ENCODE peak calls at places on chromosomes 6 and 20, in nine cellular contexts. I, Z, T, D, W, R, H, F and L are unnamed samples.

GRCh38 chr6:157823523-157824370 is 701 bp downstream of the SNX9 start:
- DNase-seq in I (peak; percentile 61), Z (peak; percentile 58), T (peak; percentile 65), D (peak; percentile 66), W (peak; percentile 35), R (peak; percentile 60), H (peak; percentile 70), F (peak; percentile 79), L (peak; percentile 75)

GRCh38 chr6:169839898-169840631 is 88.6 kb downstream of the ERMARD start:
- DNase-seq in I (no peak), Z (no peak), T (peak; percentile 21), D (peak; percentile 17), W (no peak), R (no peak), H (no peak), F (peak; percentile 8), L (no peak)

GRCh38 chr6:146315321-146316254 is 228.0 kb upstream of the RAB32 start:
- DNase-seq in I (no peak), Z (no peak), T (no peak), D (no peak), W (no peak), R (no peak), H (no peak), F (no peak), L (no peak)

GRCh38 chr6:29563435-29563834 is 3.9 kb upstream of the UBD start:
- DNase-seq in I (no peak), Z (no peak), T (no peak), D (no peak), W (no peak), R (no peak), H (no peak), F (no peak), L (no peak)

GRCh38 chr6:135962731-135963130 is 111.2 kb downstream of the PDE7B start:
- DNase-seq in I (no peak), Z (peak; percentile 17), T (no peak), D (no peak), W (no peak), R (no peak), H (no peak), F (no peak), L (no peak)

GRCh38 chr6:3022765-3023662 is 23.3 kb downstream of the NQO2 start:
- DNase-seq in I (no peak), Z (no peak), T (no peak), D (no peak), W (peak; percentile 56), R (peak; percentile 16), H (no peak), F (no peak), L (no peak)

GRCh38 chr6:79438015-79438414 is 99.2 kb downstream of the LCA5 start:
- DNase-seq in I (no peak), Z (peak; percentile 27), T (no peak), D (no peak), W (no peak), R (no peak), H (no peak), F (no peak), L (no peak)

GRCh38 chr6:81808834-81809598 is 56.5 kb upstream of the TENT5A start:
- DNase-seq in I (peak; percentile 45), Z (no peak), T (no peak), D (no peak), W (no peak), R (no peak), H (no peak), F (no peak), L (no peak)

GRCh38 chr20:49615401-49616153 is 47.6 kb upstream of the PTGIS start:
- DNase-seq in I (no peak), Z (no peak), T (peak; percentile 81), D (no peak), W (no peak), R (peak; percentile 93), H (no peak), F (no peak), L (peak; percentile 67)

GRCh38 chr20:61350500-61351250 is 98.6 kb downstream of the CDH4 start:
- DNase-seq in I (no peak), Z (no peak), T (no peak), D (no peak), W (no peak), R (no peak), H (no peak), F (no peak), L (no peak)

GRCh38 chr6:155366325-155366724 is 52.0 kb upstream of the TFB1M start:
- DNase-seq in I (no peak), Z (no peak), T (no peak), D (no peak), W (no peak), R (no peak), H (no peak), F (no peak), L (no peak)

GRCh38 chr20:51326241-51326819 is 216.2 kb downstream of the NFATC2 start:
- DNase-seq in I (no peak), Z (peak; percentile 28), T (peak; percentile 63), D (peak; percentile 79), W (peak; percentile 32), R (peak; percentile 73), H (peak; percentile 22), F (peak; percentile 52), L (peak; percentile 44)
- TF ChIP-seq CTCF in I (no peak), Z (peak; percentile 25), T (peak; percentile 54), D (peak; percentile 92), W (peak; percentile 29), R (peak; percentile 54), H (peak; percentile 74), F (peak; percentile 52), L (peak; percentile 61)

DNA sequence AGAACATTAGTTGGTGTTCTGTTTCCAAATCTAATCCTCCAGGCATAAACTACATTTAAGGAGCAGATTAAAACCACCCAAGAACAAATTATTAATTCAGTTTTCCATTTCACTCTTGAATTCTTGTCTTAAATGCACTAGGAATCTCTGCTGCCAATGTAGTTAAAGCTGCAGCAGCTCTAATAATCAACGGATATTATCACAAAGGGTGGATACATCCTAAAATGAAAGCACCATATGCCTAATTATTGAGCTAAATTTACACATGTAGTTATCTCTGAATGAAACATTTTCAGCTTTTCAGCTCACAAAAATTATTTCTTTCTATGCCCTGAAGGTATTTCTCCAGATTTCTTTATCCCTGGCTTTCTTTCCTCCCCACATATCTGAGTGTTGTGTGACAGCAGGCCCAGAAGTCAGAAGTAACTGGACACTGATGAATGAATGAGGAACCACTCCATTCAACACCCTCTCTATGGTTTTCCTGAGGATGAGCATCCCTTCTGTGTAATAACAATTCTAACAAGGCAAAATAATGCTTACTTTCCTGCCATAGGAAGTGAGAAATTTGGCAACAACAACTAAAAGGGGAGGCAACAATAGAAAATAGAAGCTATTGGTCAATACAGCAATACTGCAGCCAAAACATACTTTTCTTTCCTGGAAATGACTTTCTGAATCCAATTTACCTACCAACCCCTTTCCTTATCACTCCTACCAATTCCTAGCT is 14.9 kb downstream of the MAN1A1 start:
- DNase-seq in I (no peak), Z (no peak), T (no peak), D (no peak), W (no peak), R (no peak), H (no peak), F (no peak), L (no peak)
- H3K9me3 ChIP-seq in I (no peaks in the 10 kb centered on the region), Z (no peaks in the 10 kb centered on the region), T (no peaks in the 10 kb centered on the region), D (no peaks in the 10 kb centered on the region), W (no peaks in the 10 kb centered on the region), R (no peaks in the 10 kb centered on the region), H (no peaks in the 10 kb centered on the region), F (no peaks in the 10 kb centered on the region), L (no peaks in the 10 kb centered on the region)

DNA sequence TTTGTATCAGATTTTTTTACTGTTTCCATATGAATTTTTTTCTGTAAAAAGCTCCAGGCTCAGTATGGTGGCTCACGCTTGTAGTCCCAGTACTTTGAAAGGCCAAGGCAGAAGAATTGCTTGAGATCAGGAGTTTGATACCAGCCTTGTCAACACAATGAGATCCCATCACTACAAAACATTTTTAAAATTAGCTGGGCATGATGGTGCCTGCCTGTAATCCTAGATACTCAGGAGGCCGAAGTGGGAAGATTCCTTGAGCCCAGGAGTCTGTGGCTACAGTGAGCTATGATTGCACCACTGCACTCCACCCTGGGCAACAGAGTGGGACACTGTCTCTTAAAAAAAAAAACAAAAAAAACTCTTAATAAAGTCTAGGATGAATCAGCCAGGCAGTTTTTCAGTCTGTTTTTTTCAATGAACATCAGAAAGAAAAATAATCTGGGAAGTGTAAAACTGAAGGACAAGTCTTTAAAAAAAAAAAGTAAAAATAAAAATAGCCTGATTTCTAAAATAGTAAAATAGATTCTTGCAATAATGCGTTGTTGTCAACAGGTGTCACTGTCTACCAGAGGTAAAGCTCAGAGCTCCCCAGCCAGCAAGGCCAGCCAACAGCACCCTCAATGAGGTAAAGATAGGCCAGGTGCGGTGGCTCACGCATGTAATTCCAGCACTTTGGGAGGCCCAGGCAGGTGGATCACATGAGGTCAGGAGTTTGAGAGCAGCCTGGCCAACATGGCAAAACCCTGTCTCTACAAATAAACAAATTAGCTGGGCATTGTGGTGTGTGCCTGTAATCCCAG is 9.3 kb upstream of the ATG5 start:
- DNase-seq in I (no peak), Z (no peak), T (peak; percentile 55), D (peak; percentile 52), W (peak; percentile 44), R (peak; percentile 47), H (peak; percentile 40), F (peak; percentile 60), L (peak; percentile 48)
- TF ChIP-seq EP300 in I (no peak), Z (no peak), T (no peak), D (no peak), W (no peak), R (no peak), H (no peak), F (no peak), L (no peak)

GRCh38 chr6:165045631-165046030 is 263.8 kb downstream of the C6orf118 start:
- DNase-seq in I (no peak), Z (no peak), T (no peak), D (no peak), W (no peak), R (no peak), H (no peak), F (no peak), L (no peak)

GRCh38 chr6:165055231-165055630 is 254.2 kb downstream of the C6orf118 start:
- DNase-seq in I (no peak), Z (no peak), T (no peak), D (no peak), W (no peak), R (peak; percentile 4), H (no peak), F (no peak), L (no peak)

GRCh38 chr6:165052561-165053500 is 256.6 kb downstream of the C6orf118 start:
- DNase-seq in I (no peak), Z (no peak), T (no peak), D (no peak), W (no peak), R (no peak), H (no peak), F (no peak), L (no peak)

GRCh38 chr6:165047952-165048351 is 261.5 kb downstream of the C6orf118 start:
- DNase-seq in I (no peak), Z (no peak), T (no peak), D (no peak), W (no peak), R (no peak), H (no peak), F (no peak), L (no peak)

GRCh38 chr6:165049362-165049761 is 260.0 kb downstream of the C6orf118 start:
- DNase-seq in I (no peak), Z (peak; percentile 11), T (no peak), D (peak; percentile 90), W (no peak), R (peak; percentile 20), H (peak; percentile 66), F (peak; percentile 37), L (no peak)
- TF ChIP-seq CTCF in I (no peak), Z (peak; percentile 36), T (no peak), D (peak; percentile 88), W (no peak), R (peak; percentile 27), H (peak; percentile 84), F (peak; percentile 41), L (no peak)

GRCh38 chr20:56014998-56015397 is 9.7 kb upstream of the CBLN4 start:
- DNase-seq in I (no peak), Z (no peak), T (no peak), D (no peak), W (no peak), R (no peak), H (no peak), F (no peak), L (no peak)
- H3K9me3 ChIP-seq in I (no peaks in the 10 kb centered on the region), Z (no peaks in the 10 kb centered on the region), T (peaks cover 13% of the 10 kb centered on the region), D (peaks cover 85% of the 10 kb centered on the region), W (no peaks in the 10 kb centered on the region), R (no peaks in the 10 kb centered on the region), H (no peaks in the 10 kb centered on the region), F (no peaks in the 10 kb centered on the region), L (no peaks in the 10 kb centered on the region)